ENCODE peak calls at places on chromosomes 2 and 18, in four cellular contexts. U is HEK293T, G is HepG2, C is GM12878. B is an unnamed sample.
A peak's percentile ranks its signal among the peaks of the same experiment; 100 is the strongest.

GRCh38 chr2:100683231-100683630 is 120.4 kb downstream of the PDCL3 start:
- DNase-seq in C (no peak), G (no peak), U (no peak), B (no peak)

GRCh38 chr2:109529532-109530449 is 84.0 kb downstream of the SEPTIN10 start:
- DNase-seq in U (no peak), G (no peak), C (no peak), B (no peak)

GRCh38 chr2:219724628-219725027 is 97.2 kb downstream of the SLC4A3 start:
- DNase-seq in C (no peak), U (no peak), G (peak; percentile 35), B (peak; percentile 63)

GRCh38 chr2:110106642-110107041 is 9.0 kb downstream of the MALL start:
- DNase-seq in C (no peak), U (no peak), G (no peak), B (no peak)

GRCh38 chr18:3620146-3621119 is 170.5 kb downstream of the TGIF1 start:
- DNase-seq in U (no peak), C (no peak), G (peak; percentile 46), B (peak; percentile 53)

GRCh38 chr2:5111581-5111980 is 580.6 kb upstream of the SOX11 start:
- DNase-seq in G (no peak), U (no peak), C (no peak), B (no peak)

GRCh38 chr2:185374878-185375277 is 363.7 kb upstream of the FSIP2 start:
- DNase-seq in U (no peak), C (no peak), G (no peak), B (no peak)

GRCh38 chr2:66574701-66575624 is 140.0 kb downstream of the MEIS1 start:
- DNase-seq in C (no peak), G (peak; percentile 57), U (peak; percentile 65), B (peak; percentile 52)

GRCh38 chr2:10192392-10192791 is 69.9 kb downstream of the RRM2 start:
- DNase-seq in C (no peak), G (no peak), U (no peak), B (no peak)

GRCh38 chr2:19255481-19255880 is 102.9 kb downstream of the OSR1 start:
- DNase-seq in C (no peak), G (no peak), U (no peak), B (no peak)

GRCh38 chr2:159227467-159227866 is 59.0 kb downstream of the WDSUB1 start:
- DNase-seq in G (no peak), U (no peak), C (no peak), B (no peak)

GRCh38 chr2:215921884-215922283 is 91.5 kb downstream of the MREG start:
- DNase-seq in U (no peak), C (no peak), G (peak; percentile 55), B (peak; percentile 11)

GRCh38 chr2:96760986-96761832 is 507 bp downstream of the CNNM4 start:
- DNase-seq in C (no peak), U (no peak), G (peak; percentile 33), B (peak; percentile 44)

GRCh38 chr2:96760036-96760985 is at the start of gene CNNM4:
- DNase-seq in U (peak; percentile 90), G (peak; percentile 88), C (peak; percentile 61), B (peak; percentile 95)

GRCh38 chr2:96764253-96764637 is 3.5 kb downstream of the CNNM4 start:
- DNase-seq in U (no peak), C (no peak), G (no peak), B (no peak)

GRCh38 chr2:96762529-96763253 is 2.0 kb downstream of the CNNM4 start:
- DNase-seq in U (no peak), G (no peak), C (no peak), B (peak; percentile 31)

GRCh38 chr2:96763511-96764252 is 3.0 kb downstream of the CNNM4 start:
- DNase-seq in U (peak; percentile 51), G (peak; percentile 49), C (no peak), B (peak; percentile 71)
- TF ChIP-seq TARDBP in U (no peak), G (no peak), C (no peak), B (no peak)

GRCh38 chr2:95087379-95087778 is 34.2 kb downstream of the MRPS5 start:
- DNase-seq in U (no peak), C (no peak), G (no peak), B (no peak)
- TF ChIP-seq TARDBP in U (no peak), C (no peak), G (no peak), B (no peak)

GRCh38 chr2:8636691-8637636 is 44.9 kb upstream of the ID2 start:
- DNase-seq in C (no peak), G (no peak), U (no peak), B (no peak)
- TF ChIP-seq TARDBP in C (no peak), G (no peak), U (no peak), B (no peak)

GRCh38 chr2:141610564-141610963 is 520.3 kb downstream of the LRP1B start:
- DNase-seq in C (no peak), U (no peak), G (no peak), B (no peak)

GRCh38 chr2:141611143-141611571 is 519.7 kb downstream of the LRP1B start:
- DNase-seq in G (no peak), C (no peak), U (no peak), B (no peak)

GRCh38 chr2:141611981-141612380 is 518.8 kb downstream of the LRP1B start:
- DNase-seq in U (no peak), G (no peak), C (no peak), B (no peak)
- TF ChIP-seq TARDBP in U (no peak), G (no peak), C (no peak), B (no peak)

GRCh38 chr18:22980394-22980793 is 47.3 kb downstream of the RBBP8 start:
- DNase-seq in C (no peak), U (no peak), G (no peak), B (no peak)
- TF ChIP-seq TARDBP in C (no peak), U (no peak), G (no peak), B (no peak)

B was measured in K562.